ENCODE peak calls at places on chromosomes 7 and 10, in seven cellular contexts. A is left ventricle myocardium inferior; E is K562; I is naive thymus-derived CD4-positive, alpha-beta T cell; U is Caco-2; Z is heart left ventricle; P is GM23248. O is an unnamed sample.

GRCh38 chr7:23622469-23622868 is 25.3 kb downstream of the CCDC126 start:
- DNase-seq in A (no peak), E (no peak), I (no peak), U (no peak), Z (no peak), P (no peak), O (no peak)

GRCh38 chr7:33982425-33982786 is 77.1 kb downstream of the BMPER start:
- DNase-seq in A (no peak), E (no peak), I (no peak), U (no peak), Z (no peak), P (peak; percentile 82), O (no peak)

GRCh38 chr7:105698531-105698930 is 117.2 kb upstream of the EFCAB10 start:
- DNase-seq in A (no peak), E (no peak), I (no peak), U (no peak), Z (no peak), P (no peak), O (no peak)

GRCh38 chr7:99139031-99139430 is 4.9 kb downstream of the SMURF1 start:
- DNase-seq in A (no peak), E (no peak), I (no peak), U (no peak), Z (no peak), P (peak; percentile 60), O (no peak)

GRCh38 chr10:72248477-72249151 is 25.1 kb upstream of the DDIT4 start:
- DNase-seq in A (peak; percentile 88), E (no peak), I (peak; percentile 83), U (no peak), Z (peak; percentile 89), P (peak; percentile 33), O (peak; percentile 87)

GRCh38 chr10:13450078-13450477 is 78.7 kb downstream of the BEND7 start:
- DNase-seq in A (no peak), E (no peak), I (no peak), U (no peak), Z (no peak), P (peak; percentile 90), O (no peak)

GRCh38 chr7:95608344-95609173 is 12.2 kb upstream of the PDK4 start:
- DNase-seq in A (peak; percentile 93), E (no peak), I (no peak), U (peak; percentile 95), Z (peak; percentile 93), P (peak; percentile 96), O (peak; percentile 93)

GRCh38 chr10:62082729-62083412 is 181.4 kb downstream of the ARID5B start:
- DNase-seq in A (no peak), E (no peak), I (peak; percentile 46), U (no peak), Z (peak; percentile 37), P (peak; percentile 64), O (no peak)

GRCh38 chr7:25727876-25728275 is 424.1 kb upstream of the NFE2L3 start:
- DNase-seq in A (no peak), E (no peak), I (no peak), U (no peak), Z (no peak), P (no peak), O (no peak)

GRCh38 chr10:528173-529165 is 161.0 kb downstream of the DIP2C start:
- DNase-seq in A (no peak), E (no peak), I (no peak), U (peak; percentile 25), Z (no peak), P (no peak), O (peak; percentile 42)

GRCh38 chr10:86536294-86536861 is 14.8 kb upstream of the WAPL start:
- DNase-seq in A (no peak), E (no peak), I (peak; percentile 64), U (no peak), Z (no peak), P (no peak), O (no peak)

GRCh38 chr10:59587083-59587755 is 122.4 kb downstream of the SLC16A9 start:
- DNase-seq in A (no peak), E (no peak), I (no peak), U (no peak), Z (no peak), P (no peak), O (no peak)

GRCh38 chr10:69172241-69172998 is 7.6 kb upstream of the SUPV3L1 start:
- DNase-seq in A (no peak), E (no peak), I (no peak), U (no peak), Z (no peak), P (peak; percentile 63), O (no peak)

GRCh38 chr7:110839866-110840265 is 251.1 kb upstream of the LRRN3 start:
- DNase-seq in A (peak; percentile 21), E (no peak), I (no peak), U (no peak), Z (peak; percentile 27), P (peak; percentile 22), O (no peak)

GRCh38 chr7:136533732-136534131 is 334.7 kb upstream of the CHRM2 start:
- DNase-seq in A (no peak), E (no peak), I (no peak), U (no peak), Z (no peak), P (no peak), O (no peak)

GRCh38 chr7:136023134-136023869 is 46.1 kb upstream of the MTPN start:
- DNase-seq in A (no peak), E (no peak), I (no peak), U (no peak), Z (no peak), P (no peak), O (no peak)

GRCh38 chr10:3424102-3424803 is 251.7 kb upstream of the PITRM1 start:
- DNase-seq in A (peak; percentile 75), E (no peak), I (no peak), U (no peak), Z (peak; percentile 77), P (no peak), O (no peak)

GRCh38 chr10:107733328-107733727 is 568.8 kb upstream of the SORCS1 start:
- DNase-seq in A (no peak), E (no peak), I (no peak), U (no peak), Z (no peak), P (peak; percentile 83), O (no peak)

GRCh38 chr10:2876032-2876431 is 191.3 kb upstream of the PFKP start:
- DNase-seq in A (no peak), E (no peak), I (no peak), U (no peak), Z (no peak), P (no peak), O (no peak)

GRCh38 chr7:79420464-79420863 is 33.0 kb downstream of the MAGI2 start:
- DNase-seq in A (no peak), E (no peak), I (no peak), U (no peak), Z (no peak), P (peak; percentile 90), O (no peak)

GRCh38 chr10:129391464-129391863 is 75.6 kb upstream of the MGMT start:
- DNase-seq in A (no peak), E (no peak), I (no peak), U (no peak), Z (no peak), P (no peak), O (no peak)

GRCh38 chr10:61901829-61902447 is 439 bp downstream of the ARID5B start:
- DNase-seq in A (no peak), E (no peak), I (no peak), U (no peak), Z (no peak), P (peak; percentile 72), O (no peak)

GRCh38 chr7:7707756-7708310 is 10.6 kb downstream of the RPA3 start:
- DNase-seq in A (no peak), E (no peak), I (no peak), U (no peak), Z (no peak), P (peak; percentile 51), O (no peak)

GRCh38 chr10:47154762-47155161 is 145.2 kb upstream of the GDF10 start:
- DNase-seq in A (no peak), E (no peak), I (no peak), U (no peak), Z (no peak), P (no peak), O (no peak)
- H3K4me1 ChIP-seq in A (no peaks in the 10 kb centered on the region), E (no peaks in the 10 kb centered on the region), I (no peaks in the 10 kb centered on the region), U (no peaks in the 10 kb centered on the region), Z (no peaks in the 10 kb centered on the region), P (no peaks in the 10 kb centered on the region), O (no peaks in the 10 kb centered on the region)

GRCh38 chr10:100873825-100874326 is 38.9 kb upstream of the SLF2 start:
- DNase-seq in A (no peak), E (no peak), I (no peak), U (no peak), Z (no peak), P (no peak), O (no peak)

GRCh38 chr10:100875484-100876166 is 37.1 kb upstream of the SLF2 start:
- DNase-seq in A (no peak), E (no peak), I (no peak), U (no peak), Z (no peak), P (no peak), O (no peak)

GRCh38 chr10:100872034-100872791 is 40.5 kb upstream of the SLF2 start:
- DNase-seq in A (no peak), E (peak; percentile 78), I (peak; percentile 31), U (peak; percentile 58), Z (no peak), P (peak; percentile 55), O (no peak)

GRCh38 chr10:100874702-100875483 is 37.9 kb upstream of the SLF2 start:
- DNase-seq in A (no peak), E (no peak), I (no peak), U (no peak), Z (no peak), P (no peak), O (no peak)

GRCh38 chr10:100873081-100873824 is 39.5 kb upstream of the SLF2 start:
- DNase-seq in A (no peak), E (no peak), I (no peak), U (no peak), Z (no peak), P (no peak), O (no peak)
- H3K27me3 ChIP-seq in A (peaks cover 83% of the 10 kb centered on the region), E (peaks cover 5% of the 10 kb centered on the region), I (no peaks in the 10 kb centered on the region), U (no peaks in the 10 kb centered on the region), Z (peaks cover 3% of the 10 kb centered on the region), P (no peaks in the 10 kb centered on the region), O (peaks cover 32% of the 10 kb centered on the region)

DNA sequence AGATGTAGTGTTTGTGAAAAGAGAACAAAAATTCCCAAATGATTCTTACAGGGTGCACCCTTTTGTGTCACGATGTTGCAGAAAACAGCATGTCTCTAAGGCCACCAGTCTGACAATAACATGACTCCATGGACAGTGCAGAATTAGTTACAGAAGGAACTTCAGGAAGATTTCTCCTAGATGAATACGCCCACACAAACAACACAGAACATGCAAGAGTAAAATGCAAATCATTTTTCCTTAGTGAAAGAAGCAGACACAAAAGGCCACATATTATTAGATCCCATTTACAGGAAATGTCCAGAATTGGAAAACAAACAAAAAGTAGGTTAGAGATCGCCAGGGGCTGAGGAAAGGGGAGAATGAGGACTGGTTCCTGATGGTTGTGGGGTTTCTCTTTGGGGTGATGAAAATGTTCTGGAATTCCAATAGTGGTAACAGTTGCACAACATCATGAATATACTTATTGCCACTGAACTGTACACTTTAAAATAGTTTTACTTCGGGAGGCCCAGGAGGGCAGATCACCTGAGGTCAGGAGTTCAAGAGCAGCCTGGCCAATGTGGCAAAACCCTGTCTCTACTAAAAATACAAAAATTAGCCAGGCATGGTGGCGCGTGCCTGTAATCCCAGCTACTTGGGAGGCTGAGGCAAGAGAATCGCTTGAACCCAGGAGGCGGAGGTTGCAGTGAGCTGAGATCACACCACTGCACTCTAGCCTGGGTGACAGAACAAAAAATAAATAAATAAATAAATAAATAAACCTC is 10.2 kb downstream of the ZC3HAV1 start:
- DNase-seq in A (no peak), E (no peak), I (no peak), U (no peak), Z (no peak), P (peak; percentile 59), O (no peak)
- H3K4me1 ChIP-seq in A (peaks cover 48% of the 10 kb centered on the region), E (peaks cover 23% of the 10 kb centered on the region), I (peaks cover 47% of the 10 kb centered on the region), U (no peaks in the 10 kb centered on the region), Z (peaks cover 31% of the 10 kb centered on the region), P (peaks cover 11% of the 10 kb centered on the region), O (peaks cover 24% of the 10 kb centered on the region)

GRCh38 chr10:78549536-78549935 is 515.9 kb downstream of the RPS24 start:
- DNase-seq in A (no peak), E (no peak), I (no peak), U (no peak), Z (no peak), P (no peak), O (no peak)
- H3K27me3 ChIP-seq in A (peaks cover 7% of the 10 kb centered on the region), E (peaks cover 2% of the 10 kb centered on the region), I (no peaks in the 10 kb centered on the region), U (no peaks in the 10 kb centered on the region), Z (no peaks in the 10 kb centered on the region), P (no peaks in the 10 kb centered on the region), O (no peaks in the 10 kb centered on the region)

O was measured in upper lobe of right lung.